ENCODE peak calls at places on chromosomes 12 and 14, in five cellular contexts. A, H, M, G and D are unnamed samples.
A peak's percentile ranks its signal among the peaks of the same experiment; 100 is the strongest.

GRCh38 chr12:104605685-104606084 is 148.9 kb downstream of the CHST11 start:
- DNase-seq in A (peak; percentile 34), G (peak; percentile 86), M (no peak), H (no peak), D (no peak)

GRCh38 chr14:35628989-35629388 is 95.0 kb downstream of the INSM2 start:
- DNase-seq in H (no peak), G (no peak), M (no peak), A (no peak), D (no peak)

GRCh38 chr14:90540437-90540836 is 143.6 kb downstream of the CALM1 start:
- DNase-seq in M (no peak), H (no peak), A (no peak), G (no peak), D (no peak)

GRCh38 chr12:102879144-102879763 is 37.8 kb downstream of the PAH start:
- DNase-seq in H (no peak), M (peak; percentile 51), G (peak; percentile 86), A (no peak), D (no peak)

GRCh38 chr14:55267816-55268215 is 3.4 kb upstream of the FBXO34 start:
- DNase-seq in G (no peak), A (no peak), M (no peak), H (no peak), D (peak; percentile 54)

GRCh38 chr12:31874961-31875608 is 84.1 kb upstream of the RESF1 start:
- DNase-seq in H (peak; percentile 55), A (peak; percentile 40), G (no peak), M (no peak), D (peak; percentile 37)

GRCh38 chr14:76181546-76181945 is 29.8 kb downstream of the GPATCH2L start:
- DNase-seq in G (no peak), M (no peak), H (no peak), A (no peak), D (no peak)

GRCh38 chr12:96091833-96092232 is 56.4 kb upstream of the LTA4H start:
- DNase-seq in H (no peak), M (no peak), A (no peak), G (no peak), D (no peak)

GRCh38 chr12:83954939-83955601 is 957.5 kb downstream of the SLC6A15 start:
- DNase-seq in M (no peak), G (no peak), H (no peak), A (no peak), D (no peak)

GRCh38 chr12:89762498-89763170 is 54.0 kb upstream of the ATP2B1 start:
- DNase-seq in G (no peak), M (peak; percentile 51), H (no peak), A (no peak), D (no peak)
- H3K36me3 ChIP-seq in G (no peaks in the 10 kb centered on the region), M (no peaks in the 10 kb centered on the region), H (no peaks in the 10 kb centered on the region), A (no peaks in the 10 kb centered on the region), D (no peaks in the 10 kb centered on the region)

DNA sequence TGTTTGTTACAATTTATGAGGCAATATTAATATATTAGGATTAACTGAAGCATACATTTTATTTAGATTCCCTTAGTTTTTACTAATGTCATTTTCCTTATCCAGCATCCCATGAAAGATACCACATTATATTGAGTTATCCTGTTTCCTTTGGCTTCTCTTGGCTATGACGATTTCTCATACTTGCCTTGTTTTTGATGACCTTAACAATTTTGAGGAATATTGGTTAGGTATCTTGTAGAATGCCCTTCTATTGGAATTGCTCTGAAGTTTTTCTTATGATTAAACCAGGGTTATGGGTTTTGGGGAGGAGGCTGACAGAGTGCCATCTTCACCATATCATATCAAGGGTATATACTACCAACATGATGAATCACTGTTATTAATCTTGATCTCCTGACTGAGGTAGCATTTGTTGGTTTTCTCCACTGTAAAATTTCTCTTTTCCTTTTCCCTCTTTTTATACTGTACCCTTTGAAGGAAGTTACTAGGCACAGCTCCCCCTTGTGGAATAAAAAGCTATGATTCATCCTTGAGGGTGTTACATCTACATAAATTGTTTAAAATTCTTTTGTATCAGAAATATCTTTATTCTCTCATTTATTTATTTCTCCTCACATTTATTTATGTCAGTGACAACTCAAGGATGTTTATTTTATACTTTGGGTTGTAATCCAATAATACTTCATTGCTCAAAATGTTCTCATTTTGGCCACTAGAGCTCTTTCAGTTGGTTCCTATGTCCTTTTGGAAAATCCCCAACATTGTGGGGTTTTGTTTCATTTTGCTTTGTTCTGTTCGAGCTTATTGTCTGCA is 239.0 kb downstream of the SLC16A7 start:
- DNase-seq in H (no peak), M (no peak), G (no peak), A (no peak), D (no peak)
- TF ChIP-seq CTCF in H (no peak), M (peak; percentile 45), G (peak; percentile 30), A (peak; percentile 55), D (no peak)

DNA sequence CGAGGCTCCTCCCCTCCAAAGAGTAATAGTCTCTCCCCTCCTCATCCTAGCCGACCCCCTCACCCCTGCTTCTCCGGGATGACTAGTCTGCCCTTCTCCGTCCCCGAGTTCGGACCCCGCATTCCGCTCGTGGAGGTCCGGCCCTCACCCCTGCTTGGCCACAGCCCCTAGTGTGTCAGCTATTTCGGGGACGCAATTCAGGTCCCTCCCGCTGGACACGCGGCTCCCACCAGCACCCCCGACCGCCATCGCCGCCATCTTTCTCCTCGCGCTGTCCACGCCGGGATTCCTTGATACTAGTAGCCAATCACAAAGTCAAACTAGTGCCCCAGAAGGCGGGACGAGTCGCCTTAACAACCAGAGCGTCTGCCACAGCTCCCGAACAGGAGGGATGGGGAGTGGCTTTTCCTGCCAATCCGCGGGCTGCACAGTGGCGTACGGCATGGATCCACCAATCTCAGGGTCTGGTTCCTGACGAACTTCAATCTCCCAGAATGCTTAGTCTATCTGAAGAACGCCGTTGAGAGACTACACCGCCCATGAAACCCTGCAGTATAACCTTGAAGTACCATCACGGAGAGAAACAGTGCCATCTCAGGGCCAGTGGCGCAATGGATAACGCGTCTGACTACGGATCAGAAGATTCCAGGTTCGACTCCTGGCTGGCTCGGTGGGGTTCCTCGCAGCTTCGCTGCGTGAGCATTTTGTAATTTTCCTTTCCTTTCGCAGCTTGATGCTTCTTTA is at the start of gene PRMT5:
- DNase-seq in A (peak; percentile 99), G (peak; percentile 100), H (peak; percentile 98), M (peak; percentile 100), D (peak; percentile 99)
- TF ChIP-seq EP300 in A (no peak), G (no peak), H (no peak), M (no peak), D (no peak)

DNA sequence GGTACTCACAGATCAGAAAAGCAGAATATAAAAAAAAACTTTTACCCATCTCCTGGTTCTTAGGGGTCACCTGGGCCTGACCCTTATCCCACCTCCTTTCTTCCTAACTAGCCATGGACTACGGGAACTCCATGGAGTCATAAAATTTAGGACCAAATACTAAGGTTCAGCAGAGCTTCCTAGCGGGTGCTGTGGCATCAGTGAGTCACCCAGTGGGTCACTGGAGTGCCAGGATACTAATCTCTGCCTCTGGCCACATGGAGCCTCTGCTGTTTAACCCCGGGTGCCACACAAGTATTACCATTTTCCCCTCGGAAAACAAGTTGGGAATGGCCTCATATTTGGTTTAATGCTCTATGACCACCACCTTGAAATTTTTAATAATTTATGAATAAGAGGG is 6.9 kb downstream of the ZBTB39 start:
- DNase-seq in H (no peak), M (no peak), A (no peak), G (no peak), D (no peak)
- H3K36me3 ChIP-seq in H (peaks cover 24% of the 10 kb centered on the region), M (peaks cover 6% of the 10 kb centered on the region), A (no peaks in the 10 kb centered on the region), G (peaks cover 50% of the 10 kb centered on the region), D (no peaks in the 10 kb centered on the region)

GRCh38 chr12:122866379-122866778 is 29.5 kb downstream of the VPS37B start:
- DNase-seq in A (no peak), M (no peak), G (peak; percentile 72), H (peak; percentile 71), D (no peak)

GRCh38 chr12:122866950-122867607 is 28.8 kb downstream of the VPS37B start:
- DNase-seq in A (no peak), M (no peak), H (peak; percentile 37), G (peak; percentile 75), D (no peak)

GRCh38 chr12:122869207-122869973 is 26.5 kb downstream of the VPS37B start:
- DNase-seq in G (peak; percentile 65), A (no peak), H (peak; percentile 16), M (no peak), D (no peak)

GRCh38 chr12:122868471-122869177 is 27.3 kb downstream of the VPS37B start:
- DNase-seq in G (peak; percentile 71), H (peak; percentile 26), A (no peak), M (no peak), D (no peak)

GRCh38 chr12:122867701-122868461 is 28.0 kb downstream of the VPS37B start:
- DNase-seq in M (no peak), H (peak; percentile 95), G (peak; percentile 80), A (peak; percentile 69), D (peak; percentile 72)
- TF ChIP-seq CTCF in M (peak; percentile 12), H (no peak), G (peak; percentile 14), A (peak; percentile 24), D (no peak)

GRCh38 chr12:13270817-13271216 is 74.3 kb downstream of the EMP1 start:
- DNase-seq in G (no peak), M (no peak), A (no peak), H (no peak), D (no peak)
- TF ChIP-seq EP300 in G (no peak), M (no peak), A (no peak), H (no peak), D (no peak)

GRCh38 chr14:99794156-99794780 is 1.1 kb downstream of the EML1 start:
- DNase-seq in M (no peak), H (no peak), A (no peak), G (no peak), D (no peak)
- H3K36me3 ChIP-seq in M (no peaks in the 10 kb centered on the region), H (no peaks in the 10 kb centered on the region), A (no peaks in the 10 kb centered on the region), G (no peaks in the 10 kb centered on the region), D (no peaks in the 10 kb centered on the region)